ENCODE peak calls at places on chromosome 10, in ten cellular contexts. One of them, this sample, is unnamed.

GRCh38 chr10:33273295-33274002 is 61.0 kb downstream of the NRP1 start:
- DNase-seq in GM04503: peak
- DNase-seq in ureter: peak
- DNase-seq in T47D: peak
- DNase-seq in stimulated activated CD4-positive, alpha-beta T cell treated with anti-CD3 and anti-CD28 coated beads, Interleukin-4, amount 100 ng/mL, for 24 hours: no peak
- DNase-seq in progenitor cell of endocrine pancreas: no peak
- DNase-seq in HS-27A: peak
- DNase-seq in caudate nucleus: peak
- DNase-seq in NCI-H1105: peak
- DNase-seq in cardiac muscle cell: peak
- DNase-seq in this sample: peak

GRCh38 chr10:26854524-26854923 is 6.2 kb downstream of the ABI1 start:
- DNase-seq in GM04503: no peak
- DNase-seq in ureter: no peak
- DNase-seq in T47D: no peak
- DNase-seq in stimulated activated CD4-positive, alpha-beta T cell treated with anti-CD3 and anti-CD28 coated beads, Interleukin-4, amount 100 ng/mL, for 24 hours: no peak
- DNase-seq in progenitor cell of endocrine pancreas: no peak
- DNase-seq in HS-27A: no peak
- DNase-seq in caudate nucleus: no peak
- DNase-seq in NCI-H1105: no peak
- DNase-seq in cardiac muscle cell: peak
- DNase-seq in this sample: no peak

GRCh38 chr10:128456271-128456670 is 330.0 kb upstream of the MKI67 start:
- DNase-seq in GM04503: no peak
- DNase-seq in ureter: no peak
- DNase-seq in T47D: no peak
- DNase-seq in stimulated activated CD4-positive, alpha-beta T cell treated with anti-CD3 and anti-CD28 coated beads, Interleukin-4, amount 100 ng/mL, for 24 hours: no peak
- DNase-seq in progenitor cell of endocrine pancreas: no peak
- DNase-seq in HS-27A: no peak
- DNase-seq in caudate nucleus: no peak
- DNase-seq in NCI-H1105: no peak
- DNase-seq in cardiac muscle cell: no peak
- DNase-seq in this sample: no peak

GRCh38 chr10:114364726-114365125 is 39.6 kb downstream of the AFAP1L2 start:
- DNase-seq in GM04503: no peak
- DNase-seq in ureter: no peak
- DNase-seq in T47D: no peak
- DNase-seq in stimulated activated CD4-positive, alpha-beta T cell treated with anti-CD3 and anti-CD28 coated beads, Interleukin-4, amount 100 ng/mL, for 24 hours: no peak
- DNase-seq in progenitor cell of endocrine pancreas: no peak
- DNase-seq in HS-27A: no peak
- DNase-seq in caudate nucleus: no peak
- DNase-seq in NCI-H1105: no peak
- DNase-seq in cardiac muscle cell: no peak
- DNase-seq in this sample: no peak

GRCh38 chr10:125742465-125742864 is 23.0 kb downstream of the EDRF1 start:
- DNase-seq in GM04503: no peak
- DNase-seq in ureter: no peak
- DNase-seq in T47D: no peak
- DNase-seq in stimulated activated CD4-positive, alpha-beta T cell treated with anti-CD3 and anti-CD28 coated beads, Interleukin-4, amount 100 ng/mL, for 24 hours: no peak
- DNase-seq in progenitor cell of endocrine pancreas: no peak
- DNase-seq in HS-27A: no peak
- DNase-seq in caudate nucleus: no peak
- DNase-seq in NCI-H1105: no peak
- DNase-seq in cardiac muscle cell: peak
- DNase-seq in this sample: no peak

GRCh38 chr10:31836569-31837406 is 91.8 kb downstream of the ARHGAP12 start:
- DNase-seq in GM04503: no peak
- DNase-seq in ureter: no peak
- DNase-seq in T47D: peak
- DNase-seq in stimulated activated CD4-positive, alpha-beta T cell treated with anti-CD3 and anti-CD28 coated beads, Interleukin-4, amount 100 ng/mL, for 24 hours: no peak
- DNase-seq in progenitor cell of endocrine pancreas: no peak
- DNase-seq in HS-27A: no peak
- DNase-seq in caudate nucleus: no peak
- DNase-seq in NCI-H1105: no peak
- DNase-seq in cardiac muscle cell: peak
- DNase-seq in this sample: no peak

GRCh38 chr10:71716406-71716805 is 3.2 kb downstream of the C10orf105 start:
- DNase-seq in GM04503: no peak
- DNase-seq in ureter: no peak
- DNase-seq in T47D: no peak
- DNase-seq in stimulated activated CD4-positive, alpha-beta T cell treated with anti-CD3 and anti-CD28 coated beads, Interleukin-4, amount 100 ng/mL, for 24 hours: no peak
- DNase-seq in progenitor cell of endocrine pancreas: no peak
- DNase-seq in HS-27A: no peak
- DNase-seq in caudate nucleus: no peak
- DNase-seq in NCI-H1105: no peak
- DNase-seq in cardiac muscle cell: no peak
- DNase-seq in this sample: no peak

GRCh38 chr10:79209340-79209739 is 137.9 kb upstream of the PPIF start:
- DNase-seq in GM04503: no peak
- DNase-seq in ureter: no peak
- DNase-seq in T47D: no peak
- DNase-seq in stimulated activated CD4-positive, alpha-beta T cell treated with anti-CD3 and anti-CD28 coated beads, Interleukin-4, amount 100 ng/mL, for 24 hours: no peak
- DNase-seq in progenitor cell of endocrine pancreas: no peak
- DNase-seq in HS-27A: no peak
- DNase-seq in caudate nucleus: no peak
- DNase-seq in NCI-H1105: no peak
- DNase-seq in cardiac muscle cell: no peak
- DNase-seq in this sample: no peak

GRCh38 chr10:61760943-61761824 is 98.5 kb downstream of the CABCOCO1 start:
- DNase-seq in GM04503: peak
- DNase-seq in ureter: no peak
- DNase-seq in T47D: no peak
- DNase-seq in stimulated activated CD4-positive, alpha-beta T cell treated with anti-CD3 and anti-CD28 coated beads, Interleukin-4, amount 100 ng/mL, for 24 hours: no peak
- DNase-seq in progenitor cell of endocrine pancreas: no peak
- DNase-seq in HS-27A: peak
- DNase-seq in caudate nucleus: no peak
- DNase-seq in NCI-H1105: no peak
- DNase-seq in cardiac muscle cell: peak
- DNase-seq in this sample: no peak

GRCh38 chr10:44427479-44427878 is 42.6 kb upstream of the CXCL12 start:
- DNase-seq in GM04503: no peak
- DNase-seq in ureter: no peak
- DNase-seq in T47D: no peak
- DNase-seq in stimulated activated CD4-positive, alpha-beta T cell treated with anti-CD3 and anti-CD28 coated beads, Interleukin-4, amount 100 ng/mL, for 24 hours: no peak
- DNase-seq in progenitor cell of endocrine pancreas: no peak
- DNase-seq in HS-27A: no peak
- DNase-seq in caudate nucleus: no peak
- DNase-seq in NCI-H1105: no peak
- DNase-seq in cardiac muscle cell: no peak
- DNase-seq in this sample: no peak

GRCh38 chr10:124249812-124250432 is 156.5 kb upstream of the CHST15 start:
- DNase-seq in GM04503: no peak
- DNase-seq in ureter: peak
- DNase-seq in T47D: no peak
- DNase-seq in stimulated activated CD4-positive, alpha-beta T cell treated with anti-CD3 and anti-CD28 coated beads, Interleukin-4, amount 100 ng/mL, for 24 hours: no peak
- DNase-seq in progenitor cell of endocrine pancreas: no peak
- DNase-seq in HS-27A: no peak
- DNase-seq in caudate nucleus: no peak
- DNase-seq in NCI-H1105: no peak
- DNase-seq in cardiac muscle cell: no peak
- DNase-seq in this sample: no peak

GRCh38 chr10:2790437-2790836 is 276.9 kb upstream of the PFKP start:
- DNase-seq in GM04503: no peak
- DNase-seq in ureter: no peak
- DNase-seq in T47D: no peak
- DNase-seq in stimulated activated CD4-positive, alpha-beta T cell treated with anti-CD3 and anti-CD28 coated beads, Interleukin-4, amount 100 ng/mL, for 24 hours: no peak
- DNase-seq in progenitor cell of endocrine pancreas: no peak
- DNase-seq in HS-27A: no peak
- DNase-seq in caudate nucleus: no peak
- DNase-seq in NCI-H1105: no peak
- DNase-seq in cardiac muscle cell: no peak
- DNase-seq in this sample: no peak

GRCh38 chr10:28254290-28254985 is 48.4 kb downstream of the MPP7 start:
- DNase-seq in GM04503: no peak
- DNase-seq in ureter: no peak
- DNase-seq in T47D: no peak
- DNase-seq in stimulated activated CD4-positive, alpha-beta T cell treated with anti-CD3 and anti-CD28 coated beads, Interleukin-4, amount 100 ng/mL, for 24 hours: no peak
- DNase-seq in progenitor cell of endocrine pancreas: no peak
- DNase-seq in HS-27A: peak
- DNase-seq in caudate nucleus: no peak
- DNase-seq in NCI-H1105: no peak
- DNase-seq in cardiac muscle cell: peak
- DNase-seq in this sample: no peak

GRCh38 chr10:5948999-5949759 is 28.2 kb downstream of the IL15RA start:
- DNase-seq in GM04503: no peak
- DNase-seq in ureter: no peak
- DNase-seq in T47D: peak
- DNase-seq in stimulated activated CD4-positive, alpha-beta T cell treated with anti-CD3 and anti-CD28 coated beads, Interleukin-4, amount 100 ng/mL, for 24 hours: peak
- DNase-seq in progenitor cell of endocrine pancreas: no peak
- DNase-seq in HS-27A: no peak
- DNase-seq in caudate nucleus: peak
- DNase-seq in NCI-H1105: no peak
- DNase-seq in cardiac muscle cell: peak
- DNase-seq in this sample: peak

GRCh38 chr10:132363921-132364593 is 32.1 kb downstream of the LRRC27 start:
- DNase-seq in GM04503: no peak
- DNase-seq in ureter: no peak
- DNase-seq in T47D: no peak
- DNase-seq in stimulated activated CD4-positive, alpha-beta T cell treated with anti-CD3 and anti-CD28 coated beads, Interleukin-4, amount 100 ng/mL, for 24 hours: peak
- DNase-seq in progenitor cell of endocrine pancreas: no peak
- DNase-seq in HS-27A: no peak
- DNase-seq in caudate nucleus: peak
- DNase-seq in NCI-H1105: no peak
- DNase-seq in cardiac muscle cell: no peak
- DNase-seq in this sample: no peak

GRCh38 chr10:50464004-50464409 is 159.7 kb downstream of the SGMS1 start:
- DNase-seq in GM04503: no peak
- DNase-seq in ureter: no peak
- DNase-seq in T47D: no peak
- DNase-seq in stimulated activated CD4-positive, alpha-beta T cell treated with anti-CD3 and anti-CD28 coated beads, Interleukin-4, amount 100 ng/mL, for 24 hours: no peak
- DNase-seq in progenitor cell of endocrine pancreas: no peak
- DNase-seq in HS-27A: no peak
- DNase-seq in caudate nucleus: no peak
- DNase-seq in NCI-H1105: no peak
- DNase-seq in cardiac muscle cell: peak
- DNase-seq in this sample: no peak